ENCODE peak calls at places on chromosomes 2 and 18, in ten cellular contexts. H is fibroblast of pulmonary artery, N is Caco-2, J is right lobe of liver, A is A549, Q is AG04450, S is uterus, G is brain microvascular endothelial cell, D is PC-3, I is RWPE1. E is an unnamed sample.

GRCh38 chr2:133317161-133317560 is 251.1 kb downstream of the NCKAP5 start:
- DNase-seq in J (no peak), G (no peak), Q (no peak), A (no peak), D (no peak), H (no peak), I (no peak), S (no peak), N (no peak), E (no peak)

GRCh38 chr18:22032392-22032961 is 136.9 kb upstream of the GATA6 start:
- DNase-seq in S (peak), G (peak), N (peak), D (peak), A (peak), H (peak), J (no peak), Q (peak), I (peak), E (no peak)

GRCh38 chr2:105294844-105295481 is 34.6 kb downstream of the TGFBRAP1 start:
- DNase-seq in S (no peak), Q (peak), A (peak), H (peak), J (no peak), D (peak), I (peak), N (peak), G (peak), E (no peak)

GRCh38 chr18:57561728-57562423 is 24.6 kb downstream of the FECH start:
- DNase-seq in I (peak), D (peak), Q (no peak), S (no peak), H (peak), G (peak), N (no peak), J (no peak), A (peak), E (no peak)

GRCh38 chr2:197515798-197516761 is at the start of gene MOB4:
- DNase-seq in S (peak), D (peak), J (peak), A (peak), I (peak), G (peak), N (peak), Q (peak), H (peak), E (peak)

GRCh38 chr2:9703085-9703641 is 72.4 kb upstream of the YWHAQ start:
- DNase-seq in G (peak), J (no peak), I (peak), Q (peak), D (peak), H (peak), A (peak), S (peak), N (no peak), E (no peak)

GRCh38 chr2:9378433-9379371 is 44.6 kb downstream of the ITGB1BP1 start:
- DNase-seq in J (no peak), S (peak), N (no peak), I (peak), A (peak), G (peak), D (peak), H (peak), Q (peak), E (no peak)

GRCh38 chr18:45085916-45086624 is 405.4 kb downstream of the SETBP1 start:
- DNase-seq in H (no peak), N (no peak), S (no peak), Q (no peak), G (no peak), A (no peak), D (no peak), J (no peak), I (no peak), E (no peak)

GRCh38 chr2:230672836-230673235 is 39.8 kb upstream of the CAB39 start:
- DNase-seq in D (no peak), Q (no peak), S (no peak), J (no peak), I (no peak), H (no peak), A (no peak), N (no peak), G (no peak), E (no peak)

GRCh38 chr2:96353606-96354095 is 18.1 kb downstream of the NCAPH start:
- DNase-seq in G (peak), N (no peak), H (peak), I (no peak), S (no peak), A (no peak), Q (no peak), D (no peak), J (no peak), E (no peak)

GRCh38 chr2:236408090-236408489 is 143.9 kb upstream of the ASB18 start:
- DNase-seq in G (no peak), A (no peak), S (no peak), I (no peak), D (no peak), J (no peak), N (no peak), H (no peak), Q (no peak), E (no peak)

GRCh38 chr2:64143154-64144056 is 815 bp downstream of the PELI1 start:
- DNase-seq in G (peak), N (no peak), D (peak), S (no peak), I (peak), Q (no peak), J (no peak), H (peak), A (peak), E (no peak)

GRCh38 chr2:19860022-19860421 is 41.8 kb downstream of the TTC32 start:
- DNase-seq in D (no peak), Q (peak), H (peak), I (peak), G (no peak), N (no peak), A (no peak), S (no peak), J (no peak), E (no peak)

GRCh38 chr2:667332-668000 is 9.7 kb downstream of the TMEM18 start:
- DNase-seq in I (peak), S (no peak), G (peak), Q (peak), N (no peak), H (peak), D (peak), J (no peak), A (peak), E (no peak)

GRCh38 chr2:12717191-12717987 is 653 bp downstream of the TRIB2 start:
- DNase-seq in S (peak), J (peak), H (peak), D (peak), A (peak), G (no peak), N (no peak), Q (no peak), I (peak), E (no peak)
- TF ChIP-seq CTCF in S (peak), J (peak), H (peak), D (peak), A (peak), G (peak), N (no peak), Q (peak), I (peak), E (no peak)

GRCh38 chr2:12120281-12121150 is 374.1 kb downstream of the LPIN1 start:
- DNase-seq in G (peak), A (no peak), H (peak), N (no peak), S (no peak), D (peak), Q (no peak), I (no peak), J (no peak), E (no peak)

GRCh38 chr2:12113364-12113763 is 366.9 kb downstream of the LPIN1 start:
- DNase-seq in N (no peak), G (no peak), D (no peak), H (no peak), I (no peak), Q (no peak), A (no peak), J (no peak), S (no peak), E (no peak)

GRCh38 chr2:12119841-12120240 is 373.4 kb downstream of the LPIN1 start:
- DNase-seq in A (no peak), H (peak), Q (no peak), I (no peak), S (no peak), N (no peak), G (peak), J (no peak), D (peak), E (no peak)

GRCh38 chr2:12116228-12116750 is 369.9 kb downstream of the LPIN1 start:
- DNase-seq in D (no peak), G (no peak), Q (no peak), H (no peak), S (no peak), A (no peak), I (no peak), N (no peak), J (no peak), E (no peak)
- TF ChIP-seq CTCF in D (no peak), G (no peak), Q (no peak), H (no peak), S (no peak), A (no peak), I (no peak), N (no peak), J (no peak), E (no peak)

GRCh38 chr2:24611626-24612025 is 120.6 kb downstream of the NCOA1 start:
- DNase-seq in N (no peak), Q (no peak), D (no peak), A (no peak), G (no peak), J (no peak), I (no peak), H (no peak), S (no peak), E (no peak)

GRCh38 chr2:24616606-24617005 is 125.6 kb downstream of the NCOA1 start:
- DNase-seq in Q (no peak), D (no peak), A (no peak), G (no peak), J (no peak), I (no peak), N (no peak), S (no peak), H (no peak), E (no peak)

GRCh38 chr2:24617431-24617830 is 126.4 kb downstream of the NCOA1 start:
- DNase-seq in G (no peak), H (no peak), N (no peak), A (no peak), S (no peak), J (no peak), Q (no peak), I (no peak), D (no peak), E (no peak)

GRCh38 chr2:24613154-24613814 is 122.2 kb downstream of the NCOA1 start:
- DNase-seq in G (peak), N (no peak), Q (peak), J (no peak), I (no peak), D (peak), H (peak), S (no peak), A (no peak), E (no peak)
- TF ChIP-seq CTCF in G (peak), N (no peak), Q (peak), J (no peak), I (no peak), D (peak), H (peak), S (no peak), A (peak), E (no peak)

GRCh38 chr2:152743004-152743403 is 24.6 kb downstream of the ARL6IP6 start:
- DNase-seq in A (peak), J (no peak), N (no peak), I (peak), G (no peak), D (peak), S (no peak), Q (no peak), H (peak), E (no peak)
- TF ChIP-seq CTCF in A (peak), J (peak), N (peak), I (peak), G (peak), D (peak), S (no peak), Q (peak), H (peak), E (no peak)

GRCh38 chr2:22991844-22992243 is 393.1 kb upstream of the KLHL29 start:
- DNase-seq in A (no peak), J (no peak), S (no peak), G (no peak), Q (no peak), I (no peak), D (peak), N (no peak), H (no peak), E (no peak)
- TF ChIP-seq CTCF in A (no peak), J (no peak), S (no peak), G (no peak), Q (no peak), I (no peak), D (no peak), N (no peak), H (no peak), E (no peak)

GRCh38 chr2:134401789-134402188 is 147.9 kb downstream of the MGAT5 start:
- DNase-seq in G (no peak), H (no peak), S (no peak), N (no peak), I (no peak), J (no peak), A (no peak), Q (no peak), D (no peak), E (no peak)

GRCh38 chr2:134399096-134399495 is 145.2 kb downstream of the MGAT5 start:
- DNase-seq in A (no peak), Q (no peak), J (no peak), H (peak), S (no peak), I (no peak), N (no peak), G (peak), D (no peak), E (no peak)

GRCh38 chr2:134401081-134401497 is 147.2 kb downstream of the MGAT5 start:
- DNase-seq in S (peak), H (peak), N (no peak), G (no peak), A (no peak), J (peak), I (no peak), D (no peak), Q (no peak), E (no peak)

GRCh38 chr2:134405641-134406081 is 151.8 kb downstream of the MGAT5 start:
- DNase-seq in A (no peak), D (peak), J (no peak), H (no peak), Q (no peak), G (no peak), S (no peak), I (peak), N (no peak), E (no peak)

DNA sequence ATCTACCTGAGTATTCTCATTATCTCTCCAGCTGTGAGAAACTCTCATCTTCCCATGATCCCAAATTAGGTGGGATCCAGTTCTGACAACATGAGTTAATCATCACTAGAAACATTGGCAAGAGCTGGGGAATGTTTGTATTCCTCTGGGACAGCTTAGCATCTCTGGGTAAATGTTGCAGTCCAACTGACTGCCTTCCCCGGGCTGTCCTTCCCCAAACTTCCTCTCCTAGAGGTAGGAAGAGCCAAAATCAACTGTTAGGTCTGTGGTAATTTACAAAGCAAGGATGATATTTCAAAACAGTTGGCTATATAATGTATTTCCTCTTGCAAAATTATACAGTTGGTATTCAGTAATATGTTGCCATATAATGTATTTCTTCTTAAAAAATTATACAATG is 148.5 kb downstream of the MGAT5 start:
- DNase-seq in S (peak), Q (no peak), N (no peak), A (no peak), D (no peak), J (peak), I (no peak), G (peak), H (peak), E (no peak)
- TF ChIP-seq CTCF in S (no peak), Q (no peak), N (no peak), A (no peak), D (no peak), J (no peak), I (no peak), G (no peak), H (no peak), E (no peak)

GRCh38 chr2:43075054-43075593 is 151.3 kb downstream of the ZFP36L2 start:
- DNase-seq in I (peak), H (peak), A (no peak), Q (peak), N (peak), D (peak), J (no peak), G (peak), S (peak), E (no peak)
- TF ChIP-seq CTCF in I (no peak), H (peak), A (no peak), Q (peak), N (no peak), D (no peak), J (no peak), G (peak), S (no peak), E (no peak)

GRCh38 chr18:3368193-3368592 is 81.8 kb upstream of the TGIF1 start:
- DNase-seq in Q (no peak), J (no peak), I (peak), A (no peak), S (no peak), G (peak), N (no peak), D (peak), H (peak), E (no peak)

GRCh38 chr18:3367491-3368091 is 82.4 kb upstream of the TGIF1 start:
- DNase-seq in N (no peak), Q (no peak), J (no peak), S (no peak), H (peak), A (no peak), G (peak), D (peak), I (peak), E (no peak)
- TF ChIP-seq CTCF in N (no peak), Q (no peak), J (no peak), S (no peak), H (no peak), A (no peak), G (no peak), D (no peak), I (no peak), E (no peak)

GRCh38 chr2:188130317-188130716 is 161.4 kb upstream of the GULP1 start:
- DNase-seq in A (no peak), G (no peak), D (no peak), I (no peak), N (no peak), Q (no peak), J (no peak), S (no peak), H (no peak), E (no peak)
- TF ChIP-seq CTCF in A (no peak), G (no peak), D (no peak), I (no peak), N (no peak), Q (no peak), J (no peak), S (no peak), H (no peak), E (no peak)

E was measured in omental fat pad.